ENCODE peak calls at places on chromosomes 5 and 9, in four cellular contexts. One of them, this sample, is unnamed.

GRCh38 chr5:57412010-57412409 is 70.6 kb downstream of the ACTBL2 start:
- DNase-seq in pancreas: no peak
- DNase-seq in heart left ventricle: no peak
- DNase-seq in heart right ventricle: no peak
- DNase-seq in this sample: no peak

GRCh38 chr9:101465330-101465915 is 29.8 kb upstream of the ALDOB start:
- DNase-seq in pancreas: no peak
- DNase-seq in heart left ventricle: peak
- DNase-seq in heart right ventricle: peak
- DNase-seq in this sample: no peak

GRCh38 chr9:1745980-1746379 is 269.2 kb upstream of the SMARCA2 start:
- DNase-seq in pancreas: no peak
- DNase-seq in heart left ventricle: no peak
- DNase-seq in heart right ventricle: no peak
- DNase-seq in this sample: no peak

GRCh38 chr5:80977764-80978163 is 17.6 kb downstream of the RASGRF2 start:
- DNase-seq in pancreas: no peak
- DNase-seq in heart left ventricle: no peak
- DNase-seq in heart right ventricle: no peak
- DNase-seq in this sample: no peak

GRCh38 chr5:158682631-158683030 is 417.1 kb downstream of the EBF1 start:
- DNase-seq in pancreas: no peak
- DNase-seq in heart left ventricle: no peak
- DNase-seq in heart right ventricle: no peak
- DNase-seq in this sample: no peak

GRCh38 chr9:107588393-107588792 is 98.8 kb upstream of the KLF4 start:
- DNase-seq in pancreas: no peak
- DNase-seq in heart left ventricle: no peak
- DNase-seq in heart right ventricle: no peak
- DNase-seq in this sample: no peak

GRCh38 chr5:157518963-157519362 is 56.6 kb downstream of the ADAM19 start:
- DNase-seq in pancreas: no peak
- DNase-seq in heart left ventricle: no peak
- DNase-seq in heart right ventricle: no peak
- DNase-seq in this sample: no peak

GRCh38 chr9:85001925-85002324 is 332.4 kb downstream of the NTRK2 start:
- DNase-seq in pancreas: no peak
- DNase-seq in heart left ventricle: no peak
- DNase-seq in heart right ventricle: no peak
- DNase-seq in this sample: no peak

GRCh38 chr5:37015795-37016666 is 139.5 kb downstream of the NIPBL start:
- DNase-seq in pancreas: no peak
- DNase-seq in heart left ventricle: no peak
- DNase-seq in heart right ventricle: no peak
- DNase-seq in this sample: no peak

GRCh38 chr9:116051528-116051927 is 102.1 kb upstream of the PAPPA start:
- DNase-seq in pancreas: no peak
- DNase-seq in heart left ventricle: no peak
- DNase-seq in heart right ventricle: no peak
- DNase-seq in this sample: no peak
- H3K27ac ChIP-seq in pancreas: no peak
- H3K27ac ChIP-seq in heart left ventricle: no peak
- H3K27ac ChIP-seq in heart right ventricle: no peak
- H3K27ac ChIP-seq in this sample: no peak

GRCh38 chr9:27442464-27442863 is 81.6 kb upstream of the IFNK start:
- DNase-seq in pancreas: no peak
- DNase-seq in heart left ventricle: no peak
- DNase-seq in heart right ventricle: no peak
- DNase-seq in this sample: no peak

GRCh38 chr9:27451207-27451792 is 72.8 kb upstream of the IFNK start:
- DNase-seq in pancreas: no peak
- DNase-seq in heart left ventricle: no peak
- DNase-seq in heart right ventricle: no peak
- DNase-seq in this sample: no peak

GRCh38 chr9:27450752-27451151 is 73.3 kb upstream of the IFNK start:
- DNase-seq in pancreas: no peak
- DNase-seq in heart left ventricle: no peak
- DNase-seq in heart right ventricle: no peak
- DNase-seq in this sample: no peak

GRCh38 chr9:27445057-27445990 is 78.8 kb upstream of the IFNK start:
- DNase-seq in pancreas: no peak
- DNase-seq in heart left ventricle: no peak
- DNase-seq in heart right ventricle: no peak
- DNase-seq in this sample: no peak

GRCh38 chr9:27447036-27447700 is 76.9 kb upstream of the IFNK start:
- DNase-seq in pancreas: no peak
- DNase-seq in heart left ventricle: no peak
- DNase-seq in heart right ventricle: no peak
- DNase-seq in this sample: no peak
- H3K27ac ChIP-seq in pancreas: no peak
- H3K27ac ChIP-seq in heart left ventricle: no peak
- H3K27ac ChIP-seq in heart right ventricle: no peak
- H3K27ac ChIP-seq in this sample: peak

GRCh38 chr5:107515521-107515920 is 155.2 kb downstream of the EFNA5 start:
- DNase-seq in pancreas: no peak
- DNase-seq in heart left ventricle: no peak
- DNase-seq in heart right ventricle: no peak
- DNase-seq in this sample: no peak

GRCh38 chr5:107512029-107512428 is 158.7 kb downstream of the EFNA5 start:
- DNase-seq in pancreas: no peak
- DNase-seq in heart left ventricle: no peak
- DNase-seq in heart right ventricle: no peak
- DNase-seq in this sample: no peak

GRCh38 chr5:107516452-107517184 is 154.1 kb downstream of the EFNA5 start:
- DNase-seq in pancreas: no peak
- DNase-seq in heart left ventricle: no peak
- DNase-seq in heart right ventricle: no peak
- DNase-seq in this sample: no peak

GRCh38 chr5:107514305-107514704 is 156.4 kb downstream of the EFNA5 start:
- DNase-seq in pancreas: no peak
- DNase-seq in heart left ventricle: no peak
- DNase-seq in heart right ventricle: no peak
- DNase-seq in this sample: no peak

DNA sequence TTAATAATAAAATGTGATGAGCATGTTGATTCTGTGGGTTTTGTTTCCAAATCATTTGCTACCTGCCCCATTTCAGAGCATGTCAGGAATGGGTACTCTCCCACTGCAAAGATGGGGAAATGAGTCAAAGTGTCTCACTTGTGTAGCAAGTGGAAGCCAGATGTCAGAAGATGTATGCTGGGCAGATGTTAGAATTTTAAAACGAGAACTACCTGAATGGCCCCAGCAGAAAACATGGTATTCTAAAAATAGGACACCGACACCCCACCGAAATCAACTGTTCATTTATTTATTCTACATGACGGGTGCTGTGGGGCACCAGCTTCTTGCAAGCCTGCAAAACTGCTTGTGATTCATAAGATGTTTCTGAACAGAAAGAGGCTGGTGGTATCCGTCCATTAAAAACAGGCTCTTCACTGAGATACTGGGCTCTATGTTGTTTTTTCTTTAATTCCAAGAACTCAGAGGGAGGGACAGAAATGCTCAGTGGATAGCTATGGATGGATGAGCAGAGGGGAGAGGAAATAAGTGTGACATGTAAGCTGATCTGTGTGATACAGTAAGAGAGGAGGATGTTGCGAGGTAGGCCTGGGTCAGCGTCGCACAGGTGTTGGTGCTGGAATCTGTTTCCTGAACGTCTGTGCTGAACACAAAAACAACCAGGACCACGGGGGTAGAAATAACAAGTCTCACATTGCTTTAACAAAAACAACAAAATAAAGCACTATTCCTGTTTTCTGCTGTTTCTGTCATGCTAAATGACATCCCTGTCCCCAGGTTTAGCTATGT is 157.2 kb downstream of the EFNA5 start:
- DNase-seq in pancreas: no peak
- DNase-seq in heart left ventricle: no peak
- DNase-seq in heart right ventricle: no peak
- DNase-seq in this sample: no peak
- H3K27ac ChIP-seq in pancreas: no peak
- H3K27ac ChIP-seq in heart left ventricle: no peak
- H3K27ac ChIP-seq in heart right ventricle: no peak
- H3K27ac ChIP-seq in this sample: no peak

GRCh38 chr5:94415798-94416197 is 202.6 kb downstream of the KIAA0825 start:
- DNase-seq in pancreas: no peak
- DNase-seq in heart left ventricle: no peak
- DNase-seq in heart right ventricle: no peak
- DNase-seq in this sample: no peak
- H3K27ac ChIP-seq in pancreas: no peak
- H3K27ac ChIP-seq in heart left ventricle: no peak
- H3K27ac ChIP-seq in heart right ventricle: no peak
- H3K27ac ChIP-seq in this sample: no peak

GRCh38 chr9:94946256-94946655 is 219.8 kb downstream of the AOPEP start:
- DNase-seq in pancreas: no peak
- DNase-seq in heart left ventricle: no peak
- DNase-seq in heart right ventricle: no peak
- DNase-seq in this sample: no peak
- H3K27ac ChIP-seq in pancreas: peak
- H3K27ac ChIP-seq in heart left ventricle: no peak
- H3K27ac ChIP-seq in heart right ventricle: peak
- H3K27ac ChIP-seq in this sample: peak

DNA sequence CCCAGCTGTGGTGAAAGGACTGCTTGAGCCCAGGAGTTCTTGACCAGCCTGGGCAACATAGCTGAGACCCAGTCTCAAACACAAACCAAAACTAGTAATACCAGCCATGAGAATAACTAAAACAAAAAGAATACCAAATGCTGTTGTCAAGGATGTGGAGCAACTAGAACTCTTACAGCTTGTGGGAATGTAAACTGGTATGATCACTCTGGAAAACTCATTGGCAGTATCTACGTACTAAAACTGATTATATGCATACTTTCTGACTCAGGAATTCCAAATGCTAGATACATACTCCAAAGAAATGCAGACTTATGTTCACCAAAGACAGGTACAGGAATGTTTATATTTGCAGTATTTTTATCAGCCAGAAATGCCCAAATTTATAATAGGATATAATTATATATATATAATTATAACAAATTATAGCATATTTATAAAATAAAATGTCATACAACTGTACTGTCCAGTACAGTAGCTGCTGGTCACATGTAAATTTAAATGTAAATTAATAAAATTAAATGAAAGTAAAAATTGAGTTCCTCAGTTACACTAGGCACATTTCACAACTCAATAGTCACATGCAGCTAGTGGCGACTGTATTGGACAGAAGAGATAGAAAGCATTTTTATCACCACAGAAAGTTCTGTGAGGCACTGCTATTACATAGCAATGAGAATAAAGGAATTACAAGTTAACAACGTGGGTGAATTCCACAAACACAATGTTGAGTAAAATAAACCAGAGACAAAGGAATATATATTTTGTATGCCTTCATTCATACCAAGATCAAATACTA is 118.5 kb downstream of the GNAQ start:
- DNase-seq in pancreas: no peak
- DNase-seq in heart left ventricle: no peak
- DNase-seq in heart right ventricle: no peak
- DNase-seq in this sample: no peak
- H3K27ac ChIP-seq in pancreas: no peak
- H3K27ac ChIP-seq in heart left ventricle: no peak
- H3K27ac ChIP-seq in heart right ventricle: no peak
- H3K27ac ChIP-seq in this sample: no peak

DNA sequence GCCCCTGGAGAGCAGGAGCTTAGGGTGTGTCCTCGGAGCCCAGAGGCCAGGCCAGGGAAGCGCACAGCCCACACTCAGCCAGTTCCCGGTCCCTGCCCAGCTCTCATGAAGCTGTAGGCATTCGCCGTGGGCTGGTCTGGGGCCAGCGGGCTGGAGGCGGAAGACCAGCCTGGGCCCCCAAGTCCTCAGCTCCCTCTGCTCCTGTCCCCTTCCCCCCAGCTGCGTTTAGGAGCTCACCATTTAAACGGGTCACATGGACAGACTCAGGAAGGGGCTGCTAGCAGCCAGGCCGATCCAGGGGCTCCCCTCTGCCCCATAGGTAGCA is 17.4 kb downstream of the DNLZ start:
- DNase-seq in pancreas: no peak
- DNase-seq in heart left ventricle: no peak
- DNase-seq in heart right ventricle: no peak
- DNase-seq in this sample: no peak
- H3K27ac ChIP-seq in pancreas: no peak
- H3K27ac ChIP-seq in heart left ventricle: peak
- H3K27ac ChIP-seq in heart right ventricle: peak
- H3K27ac ChIP-seq in this sample: peak

GRCh38 chr5:437281-437771 is 5.7 kb upstream of the EXOC3 start:
- DNase-seq in pancreas: no peak
- DNase-seq in heart left ventricle: no peak
- DNase-seq in heart right ventricle: no peak
- DNase-seq in this sample: no peak

GRCh38 chr5:438481-438981 is 4.4 kb upstream of the EXOC3 start:
- DNase-seq in pancreas: no peak
- DNase-seq in heart left ventricle: no peak
- DNase-seq in heart right ventricle: no peak
- DNase-seq in this sample: no peak

GRCh38 chr5:440413-441180 is 2.4 kb upstream of the EXOC3 start:
- DNase-seq in pancreas: no peak
- DNase-seq in heart left ventricle: no peak
- DNase-seq in heart right ventricle: no peak
- DNase-seq in this sample: no peak

GRCh38 chr5:439181-439580 is 3.8 kb upstream of the EXOC3 start:
- DNase-seq in pancreas: no peak
- DNase-seq in heart left ventricle: no peak
- DNase-seq in heart right ventricle: no peak
- DNase-seq in this sample: no peak

GRCh38 chr5:439636-440035 is 3.3 kb upstream of the EXOC3 start:
- DNase-seq in pancreas: peak
- DNase-seq in heart left ventricle: no peak
- DNase-seq in heart right ventricle: no peak
- DNase-seq in this sample: no peak
- H3K27ac ChIP-seq in pancreas: no peak
- H3K27ac ChIP-seq in heart left ventricle: no peak
- H3K27ac ChIP-seq in heart right ventricle: no peak
- H3K27ac ChIP-seq in this sample: no peak

DNA sequence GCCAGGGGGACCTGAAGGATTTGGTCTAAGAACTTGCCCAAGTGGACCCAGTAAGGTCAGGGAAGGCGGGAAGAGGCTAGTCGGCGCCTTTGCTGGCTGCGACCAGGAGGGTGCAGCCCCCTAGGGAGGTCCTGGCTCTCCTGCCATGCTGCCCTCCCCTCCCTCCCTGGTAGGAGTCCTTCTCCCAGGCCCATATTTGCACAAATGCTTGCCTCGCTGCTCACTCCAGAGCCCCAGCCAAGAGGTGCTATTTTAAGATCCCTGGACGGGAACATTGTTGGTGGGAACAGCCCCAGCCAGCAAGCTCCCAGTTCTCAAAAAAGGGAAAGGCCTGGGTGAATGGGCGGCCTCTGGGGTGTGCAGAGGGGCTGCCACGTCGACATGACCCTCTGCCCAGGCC is 4.3 kb upstream of the IL17B start:
- DNase-seq in pancreas: no peak
- DNase-seq in heart left ventricle: peak
- DNase-seq in heart right ventricle: peak
- DNase-seq in this sample: no peak
- H3K27ac ChIP-seq in pancreas: no peak
- H3K27ac ChIP-seq in heart left ventricle: peak
- H3K27ac ChIP-seq in heart right ventricle: peak
- H3K27ac ChIP-seq in this sample: no peak

This sample was measured in substantia nigra.